ENCODE peak calls at places on chromosomes 2 and 18, in nine cellular contexts. E is cortex of kidney; C is activated CD4-positive, CD25-positive, alpha-beta regulatory T cell treated with anti-CD3 and anti-CD28 coated beads, Interleukin-2, amount 50 U/mL, for 72 hours; K is hippocampal formation; R is pons; D is Calu3; N is activated naive CD4-positive, alpha-beta T cell treated with anti-CD3 and anti-CD28 coated beads for 36 hours; B is heart left ventricle; L is globus pallidus. J is an unnamed sample.

GRCh38 chr18:67973916-67974315 is 457.4 kb upstream of the DSEL start:
- DNase-seq in E (no peak), C (no peak), K (no peak), R (no peak), D (no peak), N (no peak), B (no peak), L (no peak), J (no peak)

GRCh38 chr2:151357359-151357758 is at the start of gene TNFAIP6:
- DNase-seq in E (no peak), C (no peak), K (peak; percentile 21), R (peak; percentile 67), D (no peak), N (no peak), B (no peak), L (peak; percentile 58), J (no peak)

GRCh38 chr18:43213816-43214215 is 63.5 kb downstream of the SYT4 start:
- DNase-seq in E (no peak), C (no peak), K (no peak), R (no peak), D (no peak), N (no peak), B (no peak), L (no peak), J (no peak)

GRCh38 chr2:119276864-119277263 is 53.2 kb downstream of the STEAP3 start:
- DNase-seq in E (no peak), C (no peak), K (no peak), R (no peak), D (no peak), N (no peak), B (no peak), L (no peak), J (no peak)

GRCh38 chr2:201129044-201129505 is 13.1 kb downstream of the CFLAR start:
- DNase-seq in E (no peak), C (peak; percentile 45), K (no peak), R (peak; percentile 59), D (peak; percentile 80), N (peak; percentile 78), B (peak; percentile 40), L (no peak), J (peak; percentile 49)

GRCh38 chr18:38539871-38540270 is 974.3 kb upstream of the CELF4 start:
- DNase-seq in E (no peak), C (no peak), K (no peak), R (no peak), D (no peak), N (no peak), B (no peak), L (no peak), J (no peak)

GRCh38 chr2:207334631-207335371 is 169.1 kb upstream of the KLF7 start:
- DNase-seq in E (no peak), C (no peak), K (no peak), R (peak; percentile 23), D (no peak), N (peak; percentile 63), B (peak; percentile 70), L (no peak), J (no peak)

GRCh38 chr2:176435691-176436215 is 166.5 kb downstream of the MTX2 start:
- DNase-seq in E (no peak), C (no peak), K (no peak), R (no peak), D (no peak), N (no peak), B (no peak), L (no peak), J (no peak)

GRCh38 chr2:12167525-12168317 is 421.3 kb downstream of the LPIN1 start:
- DNase-seq in E (no peak), C (no peak), K (peak; percentile 32), R (peak; percentile 93), D (no peak), N (no peak), B (no peak), L (peak; percentile 85), J (no peak)

GRCh38 chr18:58862851-58863538 is 1.7 kb upstream of the ZNF532 start:
- DNase-seq in E (no peak), C (peak; percentile 40), K (peak; percentile 44), R (peak; percentile 67), D (no peak), N (peak; percentile 34), B (peak; percentile 39), L (peak; percentile 67), J (no peak)

GRCh38 chr2:69383178-69383812 is 3.7 kb downstream of the GFPT1 start:
- DNase-seq in E (no peak), C (no peak), K (no peak), R (no peak), D (no peak), N (no peak), B (no peak), L (no peak), J (no peak)

GRCh38 chr2:8575810-8576423 is 105.9 kb upstream of the ID2 start:
- DNase-seq in E (no peak), C (no peak), K (peak; percentile 22), R (no peak), D (no peak), N (no peak), B (no peak), L (peak; percentile 26), J (peak; percentile 42)

GRCh38 chr2:233794128-233794658 is 16.1 kb downstream of the MROH2A start:
- DNase-seq in E (no peak), C (peak; percentile 29), K (no peak), R (no peak), D (no peak), N (no peak), B (no peak), L (no peak), J (no peak)

GRCh38 chr2:64063924-64064331 is 44.7 kb upstream of the VPS54 start:
- DNase-seq in E (no peak), C (no peak), K (peak; percentile 1), R (peak; percentile 31), D (no peak), N (no peak), B (no peak), L (peak; percentile 47), J (no peak)

GRCh38 chr18:12811191-12811950 is 72.7 kb downstream of the PTPN2 start:
- DNase-seq in E (no peak), C (no peak), K (no peak), R (no peak), D (no peak), N (peak; percentile 18), B (no peak), L (no peak), J (no peak)

GRCh38 chr18:11470941-11471340 is 138.5 kb upstream of the SLC35G4 start:
- DNase-seq in E (no peak), C (no peak), K (no peak), R (peak; percentile 56), D (no peak), N (no peak), B (no peak), L (peak; percentile 14), J (no peak)

GRCh38 chr2:24121469-24121868 is 1.7 kb downstream of the PFN4 start:
- DNase-seq in E (no peak), C (no peak), K (no peak), R (peak; percentile 7), D (no peak), N (no peak), B (no peak), L (no peak), J (no peak)

GRCh38 chr18:8049147-8049546 is 482.0 kb downstream of the PTPRM start:
- DNase-seq in E (no peak), C (no peak), K (no peak), R (no peak), D (no peak), N (no peak), B (no peak), L (no peak), J (no peak)

GRCh38 chr18:60327880-60328589 is 44.5 kb downstream of the MC4R start:
- DNase-seq in E (no peak), C (no peak), K (no peak), R (no peak), D (no peak), N (no peak), B (no peak), L (no peak), J (no peak)

GRCh38 chr2:105376789-105377231 is 22.0 kb downstream of the FHL2 start:
- DNase-seq in E (no peak), C (no peak), K (no peak), R (no peak), D (no peak), N (no peak), B (peak; percentile 13), L (no peak), J (no peak)

GRCh38 chr18:77016936-77017335 is 115.6 kb downstream of the MBP start:
- DNase-seq in E (no peak), C (no peak), K (peak; percentile 96), R (peak; percentile 99), D (no peak), N (no peak), B (no peak), L (peak; percentile 99), J (no peak)

GRCh38 chr2:86000131-86000937 is 105.4 kb downstream of the POLR1A start:
- DNase-seq in E (no peak), C (peak; percentile 6), K (no peak), R (no peak), D (no peak), N (no peak), B (no peak), L (no peak), J (peak; percentile 71)

GRCh38 chr2:54469484-54470053 is 13.4 kb downstream of the SPTBN1 start:
- DNase-seq in E (no peak), C (no peak), K (no peak), R (no peak), D (no peak), N (no peak), B (peak; percentile 35), L (no peak), J (peak; percentile 27)

GRCh38 chr2:214695789-214696188 is 113.7 kb downstream of the BARD1 start:
- DNase-seq in E (no peak), C (no peak), K (no peak), R (no peak), D (no peak), N (no peak), B (no peak), L (no peak), J (no peak)